ENCODE peak calls at places on chromosomes 6 and 20, in five cellular contexts. One of them, this sample, is unnamed.

GRCh38 chr20:32437391-32438074 is 79.4 kb downstream of the ASXL1 start:
- DNase-seq in H9: no peak
- DNase-seq in AG10803: no peak
- DNase-seq in bronchial epithelial cell: no peak
- DNase-seq in activated CD4-positive, alpha-beta T cell treated with anti-CD3 and anti-CD28 coated beads, Interleukin-2, amount 10 ng/mL, durations not matched to agents 7 days and 5 days: no peak
- DNase-seq in this sample: no peak

GRCh38 chr6:97186416-97186999 is 96.5 kb downstream of the MMS22L start:
- DNase-seq in H9: peak
- DNase-seq in AG10803: peak
- DNase-seq in bronchial epithelial cell: peak
- DNase-seq in activated CD4-positive, alpha-beta T cell treated with anti-CD3 and anti-CD28 coated beads, Interleukin-2, amount 10 ng/mL, durations not matched to agents 7 days and 5 days: peak
- DNase-seq in this sample: peak

GRCh38 chr6:15341311-15341710 is 95.4 kb downstream of the JARID2 start:
- DNase-seq in H9: no peak
- DNase-seq in AG10803: no peak
- DNase-seq in bronchial epithelial cell: peak
- DNase-seq in activated CD4-positive, alpha-beta T cell treated with anti-CD3 and anti-CD28 coated beads, Interleukin-2, amount 10 ng/mL, durations not matched to agents 7 days and 5 days: no peak
- DNase-seq in this sample: no peak

GRCh38 chr6:33199687-33200233 is 705 bp downstream of the RXRB start:
- DNase-seq in H9: peak
- DNase-seq in AG10803: peak
- DNase-seq in bronchial epithelial cell: peak
- DNase-seq in activated CD4-positive, alpha-beta T cell treated with anti-CD3 and anti-CD28 coated beads, Interleukin-2, amount 10 ng/mL, durations not matched to agents 7 days and 5 days: peak
- DNase-seq in this sample: peak

GRCh38 chr20:51985013-51985415 is 182.7 kb upstream of the SALL4 start:
- DNase-seq in H9: no peak
- DNase-seq in AG10803: peak
- DNase-seq in bronchial epithelial cell: peak
- DNase-seq in activated CD4-positive, alpha-beta T cell treated with anti-CD3 and anti-CD28 coated beads, Interleukin-2, amount 10 ng/mL, durations not matched to agents 7 days and 5 days: no peak
- DNase-seq in this sample: peak

GRCh38 chr20:60048634-60049578 is 90.7 kb downstream of the CDH26 start:
- DNase-seq in H9: peak
- DNase-seq in AG10803: no peak
- DNase-seq in bronchial epithelial cell: no peak
- DNase-seq in activated CD4-positive, alpha-beta T cell treated with anti-CD3 and anti-CD28 coated beads, Interleukin-2, amount 10 ng/mL, durations not matched to agents 7 days and 5 days: no peak
- DNase-seq in this sample: no peak

GRCh38 chr6:11989376-11989775 is 22.7 kb upstream of the HIVEP1 start:
- DNase-seq in H9: no peak
- DNase-seq in AG10803: peak
- DNase-seq in bronchial epithelial cell: peak
- DNase-seq in activated CD4-positive, alpha-beta T cell treated with anti-CD3 and anti-CD28 coated beads, Interleukin-2, amount 10 ng/mL, durations not matched to agents 7 days and 5 days: no peak
- DNase-seq in this sample: no peak

GRCh38 chr6:16812993-16813392 is 51.7 kb upstream of the ATXN1 start:
- DNase-seq in H9: no peak
- DNase-seq in AG10803: no peak
- DNase-seq in bronchial epithelial cell: no peak
- DNase-seq in activated CD4-positive, alpha-beta T cell treated with anti-CD3 and anti-CD28 coated beads, Interleukin-2, amount 10 ng/mL, durations not matched to agents 7 days and 5 days: no peak
- DNase-seq in this sample: no peak

GRCh38 chr20:50642288-50642803 is 49.0 kb downstream of the RIPOR3 start:
- DNase-seq in H9: peak
- DNase-seq in AG10803: peak
- DNase-seq in bronchial epithelial cell: no peak
- DNase-seq in activated CD4-positive, alpha-beta T cell treated with anti-CD3 and anti-CD28 coated beads, Interleukin-2, amount 10 ng/mL, durations not matched to agents 7 days and 5 days: no peak
- DNase-seq in this sample: peak

GRCh38 chr6:119319694-119320093 is 29.9 kb downstream of the MAN1A1 start:
- DNase-seq in H9: no peak
- DNase-seq in AG10803: no peak
- DNase-seq in bronchial epithelial cell: no peak
- DNase-seq in activated CD4-positive, alpha-beta T cell treated with anti-CD3 and anti-CD28 coated beads, Interleukin-2, amount 10 ng/mL, durations not matched to agents 7 days and 5 days: no peak
- DNase-seq in this sample: no peak

GRCh38 chr6:14640631-14641030 is 523.1 kb downstream of the CD83 start:
- DNase-seq in H9: no peak
- DNase-seq in AG10803: no peak
- DNase-seq in bronchial epithelial cell: no peak
- DNase-seq in activated CD4-positive, alpha-beta T cell treated with anti-CD3 and anti-CD28 coated beads, Interleukin-2, amount 10 ng/mL, durations not matched to agents 7 days and 5 days: no peak
- DNase-seq in this sample: no peak

GRCh38 chr6:13760948-13761347 is 49.3 kb upstream of the RANBP9 start:
- DNase-seq in H9: no peak
- DNase-seq in AG10803: peak
- DNase-seq in bronchial epithelial cell: peak
- DNase-seq in activated CD4-positive, alpha-beta T cell treated with anti-CD3 and anti-CD28 coated beads, Interleukin-2, amount 10 ng/mL, durations not matched to agents 7 days and 5 days: no peak
- DNase-seq in this sample: peak

GRCh38 chr6:72738091-72738490 is 116.2 kb downstream of the KCNQ5 start:
- DNase-seq in H9: no peak
- DNase-seq in AG10803: no peak
- DNase-seq in bronchial epithelial cell: no peak
- DNase-seq in activated CD4-positive, alpha-beta T cell treated with anti-CD3 and anti-CD28 coated beads, Interleukin-2, amount 10 ng/mL, durations not matched to agents 7 days and 5 days: no peak
- DNase-seq in this sample: no peak

GRCh38 chr20:19012671-19013070 is 199.1 kb downstream of the SCP2D1 start:
- DNase-seq in H9: no peak
- DNase-seq in AG10803: peak
- DNase-seq in bronchial epithelial cell: peak
- DNase-seq in activated CD4-positive, alpha-beta T cell treated with anti-CD3 and anti-CD28 coated beads, Interleukin-2, amount 10 ng/mL, durations not matched to agents 7 days and 5 days: no peak
- DNase-seq in this sample: peak

GRCh38 chr6:90274481-90275030 is 22.1 kb downstream of the BACH2 start:
- DNase-seq in H9: no peak
- DNase-seq in AG10803: no peak
- DNase-seq in bronchial epithelial cell: no peak
- DNase-seq in activated CD4-positive, alpha-beta T cell treated with anti-CD3 and anti-CD28 coated beads, Interleukin-2, amount 10 ng/mL, durations not matched to agents 7 days and 5 days: peak
- DNase-seq in this sample: no peak

GRCh38 chr6:93468291-93468690 is 48.9 kb upstream of the EPHA7 start:
- DNase-seq in H9: no peak
- DNase-seq in AG10803: no peak
- DNase-seq in bronchial epithelial cell: peak
- DNase-seq in activated CD4-positive, alpha-beta T cell treated with anti-CD3 and anti-CD28 coated beads, Interleukin-2, amount 10 ng/mL, durations not matched to agents 7 days and 5 days: no peak
- DNase-seq in this sample: no peak

GRCh38 chr6:36809156-36809555 is 30.1 kb downstream of the CPNE5 start:
- DNase-seq in H9: no peak
- DNase-seq in AG10803: no peak
- DNase-seq in bronchial epithelial cell: no peak
- DNase-seq in activated CD4-positive, alpha-beta T cell treated with anti-CD3 and anti-CD28 coated beads, Interleukin-2, amount 10 ng/mL, durations not matched to agents 7 days and 5 days: no peak
- DNase-seq in this sample: no peak

This sample was measured in fibroblast of villous mesenchyme.